ENCODE peak calls at places on chromosomes 7 and 10, in ten cellular contexts. E is naive thymus-derived CD8-positive, alpha-beta T cell; R is NCI-H460; O is activated T-cell treated with anti-CD3 and anti-CD28 coated beads, Interleukin-2, amount 50 U/mL, for 1 hour; Q is islet precursor cell; G is tibial nerve; U is NCI-H748 treated with DMSO at 0.1 percent for 48 hours; V is activated CD4-positive, alpha-beta T cell treated with anti-CD3 and anti-CD28 coated beads for 4 hours; W is activated gamma-delta T cell treated with anti-CD3 and anti-CD28 coated beads, Interleukin-2, amount 50 U/mL, for 16 hours; H is KG1. A is an unnamed sample.

GRCh38 chr7:139118803-139119485 is 9.4 kb upstream of the ZC3HAV1 start:
- DNase-seq in E (peak; percentile 45), R (no peak), O (peak; percentile 36), Q (peak; percentile 58), G (no peak), U (no peak), V (no peak), W (no peak), H (no peak), A (peak; percentile 63)

GRCh38 chr7:101782886-101783285 is 34.5 kb upstream of the CUX1 start:
- DNase-seq in E (no peak), R (no peak), O (no peak), Q (no peak), G (no peak), U (no peak), V (no peak), W (no peak), H (no peak), A (no peak)

GRCh38 chr7:9189683-9190082 is 756.3 kb downstream of the NXPH1 start:
- DNase-seq in E (no peak), R (no peak), O (no peak), Q (no peak), G (no peak), U (no peak), V (no peak), W (no peak), H (no peak), A (no peak)

GRCh38 chr10:64379898-64380297 is 858.7 kb downstream of the REEP3 start:
- DNase-seq in E (no peak), R (no peak), O (no peak), Q (peak; percentile 75), G (no peak), U (no peak), V (no peak), W (no peak), H (no peak), A (no peak)

GRCh38 chr7:92436843-92437445 is 10.3 kb upstream of the GATAD1 start:
- DNase-seq in E (no peak), R (no peak), O (no peak), Q (no peak), G (no peak), U (no peak), V (no peak), W (no peak), H (no peak), A (no peak)

GRCh38 chr7:128963327-128963757 is 25.6 kb downstream of the IRF5 start:
- DNase-seq in E (no peak), R (no peak), O (no peak), Q (no peak), G (no peak), U (no peak), V (peak; percentile 14), W (no peak), H (no peak), A (no peak)

GRCh38 chr10:69438531-69439349 is 12.5 kb upstream of the TSPAN15 start:
- DNase-seq in E (no peak), R (peak; percentile 64), O (no peak), Q (peak; percentile 69), G (no peak), U (no peak), V (no peak), W (no peak), H (no peak), A (no peak)

GRCh38 chr7:51850141-51850540 is 533.5 kb upstream of the COBL start:
- DNase-seq in E (no peak), R (no peak), O (no peak), Q (no peak), G (no peak), U (no peak), V (no peak), W (no peak), H (no peak), A (no peak)

GRCh38 chr10:86963341-86963919 is 4.9 kb upstream of the ADIRF start:
- DNase-seq in E (no peak), R (no peak), O (no peak), Q (peak; percentile 38), G (no peak), U (no peak), V (no peak), W (no peak), H (no peak), A (no peak)

GRCh38 chr7:12703881-12704280 is 16.4 kb downstream of the ARL4A start:
- DNase-seq in E (no peak), R (no peak), O (no peak), Q (no peak), G (no peak), U (no peak), V (no peak), W (no peak), H (no peak), A (no peak)

GRCh38 chr7:77262311-77262710 is 62.7 kb upstream of the FGL2 start:
- DNase-seq in E (no peak), R (no peak), O (no peak), Q (no peak), G (no peak), U (no peak), V (no peak), W (no peak), H (no peak), A (no peak)

GRCh38 chr7:27112960-27113949 is 10.8 kb upstream of the HOXA2 start:
- DNase-seq in E (no peak), R (peak; percentile 73), O (no peak), Q (peak; percentile 88), G (no peak), U (no peak), V (no peak), W (no peak), H (no peak), A (no peak)

A was measured in Peyer's patch.